ENCODE peak calls at places on chromosomes 6 and 20, in eight cellular contexts. E, L, K, C, G, R, V and I are unnamed samples.

GRCh38 chr6:150008588-150008987 is 16.7 kb downstream of the RAET1L start:
- DNase-seq in E (no peak), L (no peak), K (no peak), C (peak; percentile 72), G (no peak), R (no peak), V (no peak), I (no peak)

GRCh38 chr6:86706449-86706848 is 230.9 kb upstream of the HTR1E start:
- DNase-seq in E (no peak), L (no peak), K (peak; percentile 71), C (no peak), G (no peak), R (peak; percentile 39), V (no peak), I (no peak)

GRCh38 chr6:12718025-12718424 is 1.5 kb downstream of the PHACTR1 start:
- DNase-seq in E (no peak), L (no peak), K (no peak), C (peak; percentile 93), G (no peak), R (no peak), V (no peak), I (no peak)

GRCh38 chr6:38239719-38240451 is 399.8 kb downstream of the BTBD9 start:
- DNase-seq in E (no peak), L (no peak), K (no peak), C (peak; percentile 68), G (peak; percentile 15), R (no peak), V (no peak), I (no peak)

GRCh38 chr6:1482381-1483166 is 93.2 kb downstream of the FOXF2 start:
- DNase-seq in E (no peak), L (no peak), K (no peak), C (peak; percentile 81), G (peak; percentile 57), R (no peak), V (no peak), I (no peak)

GRCh38 chr6:43359381-43359780 is 10.1 kb downstream of the ZNF318 start:
- DNase-seq in E (no peak), L (no peak), K (no peak), C (no peak), G (no peak), R (no peak), V (no peak), I (no peak)

GRCh38 chr20:59864726-59865125 is 68.7 kb downstream of the SYCP2 start:
- DNase-seq in E (no peak), L (no peak), K (no peak), C (no peak), G (no peak), R (no peak), V (no peak), I (no peak)

GRCh38 chr6:18280084-18280483 is 15.8 kb upstream of the DEK start:
- DNase-seq in E (no peak), L (no peak), K (no peak), C (no peak), G (no peak), R (no peak), V (no peak), I (no peak)

GRCh38 chr20:1863296-1863695 is 31.9 kb upstream of the SIRPA start:
- DNase-seq in E (no peak), L (no peak), K (no peak), C (no peak), G (no peak), R (no peak), V (no peak), I (no peak)

GRCh38 chr20:8756410-8756809 is 312.5 kb upstream of the PLCB4 start:
- DNase-seq in E (no peak), L (no peak), K (no peak), C (peak; percentile 95), G (no peak), R (no peak), V (no peak), I (no peak)

GRCh38 chr6:94735270-94735669 is 842.1 kb upstream of the MANEA start:
- DNase-seq in E (no peak), L (no peak), K (peak; percentile 13), C (no peak), G (no peak), R (no peak), V (no peak), I (no peak)